ENCODE peak calls at places on chromosomes 3 and 15, in four cellular contexts. One of them, this sample, is unnamed.

GRCh38 chr3:30503431-30503830 is 103.0 kb upstream of the TGFBR2 start:
- DNase-seq in tibial artery: no peak
- DNase-seq in Panc1: no peak
- DNase-seq in endothelial cell of umbilical vein: no peak
- DNase-seq in this sample: no peak

GRCh38 chr3:79032686-79033318 is 735.0 kb downstream of the ROBO1 start:
- DNase-seq in tibial artery: no peak
- DNase-seq in Panc1: no peak
- DNase-seq in endothelial cell of umbilical vein: peak; percentile 62
- DNase-seq in this sample: peak; percentile 39

GRCh38 chr3:182969277-182969676 is 11.1 kb downstream of the DCUN1D1 start:
- DNase-seq in tibial artery: no peak
- DNase-seq in Panc1: no peak
- DNase-seq in endothelial cell of umbilical vein: no peak
- DNase-seq in this sample: peak; percentile 46

GRCh38 chr15:86064326-86064725 is 15.3 kb upstream of the AGBL1 start:
- DNase-seq in tibial artery: no peak
- DNase-seq in Panc1: no peak
- DNase-seq in endothelial cell of umbilical vein: no peak
- DNase-seq in this sample: no peak

GRCh38 chr3:192563417-192563816 is 163.9 kb downstream of the FGF12 start:
- DNase-seq in tibial artery: no peak
- DNase-seq in Panc1: no peak
- DNase-seq in endothelial cell of umbilical vein: no peak
- DNase-seq in this sample: no peak

GRCh38 chr3:129238945-129239705 is 10.3 kb upstream of the COPG1 start:
- DNase-seq in tibial artery: no peak
- DNase-seq in Panc1: no peak
- DNase-seq in endothelial cell of umbilical vein: no peak
- DNase-seq in this sample: no peak

GRCh38 chr15:49155834-49156627 is 632 bp upstream of the COPS2 start:
- DNase-seq in tibial artery: no peak
- DNase-seq in Panc1: no peak
- DNase-seq in endothelial cell of umbilical vein: peak; percentile 61
- DNase-seq in this sample: peak; percentile 42

GRCh38 chr3:15815696-15816095 is 17.9 kb upstream of the ANKRD28 start:
- DNase-seq in tibial artery: no peak
- DNase-seq in Panc1: no peak
- DNase-seq in endothelial cell of umbilical vein: peak; percentile 61
- DNase-seq in this sample: no peak

GRCh38 chr15:50487287-50487686 is 59.2 kb downstream of the USP50 start:
- DNase-seq in tibial artery: no peak
- DNase-seq in Panc1: no peak
- DNase-seq in endothelial cell of umbilical vein: no peak
- DNase-seq in this sample: no peak

GRCh38 chr15:52010633-52011595 is 8.1 kb upstream of the MAPK6 start:
- DNase-seq in tibial artery: no peak
- DNase-seq in Panc1: peak; percentile 89
- DNase-seq in endothelial cell of umbilical vein: no peak
- DNase-seq in this sample: peak; percentile 88

GRCh38 chr3:194745427-194746184 is 59.9 kb downstream of the FAM43A start:
- DNase-seq in tibial artery: no peak
- DNase-seq in Panc1: no peak
- DNase-seq in endothelial cell of umbilical vein: no peak
- DNase-seq in this sample: no peak

GRCh38 chr3:180624714-180625113 is 22.8 kb downstream of the TTC14 start:
- DNase-seq in tibial artery: no peak
- DNase-seq in Panc1: no peak
- DNase-seq in endothelial cell of umbilical vein: no peak
- DNase-seq in this sample: no peak

GRCh38 chr15:69815793-69816192 is 281.9 kb downstream of the TLE3 start:
- DNase-seq in tibial artery: no peak
- DNase-seq in Panc1: no peak
- DNase-seq in endothelial cell of umbilical vein: no peak
- DNase-seq in this sample: no peak

GRCh38 chr15:40787991-40788390 is 18.2 kb downstream of the C15orf62 start:
- DNase-seq in tibial artery: no peak
- DNase-seq in Panc1: no peak
- DNase-seq in endothelial cell of umbilical vein: no peak
- DNase-seq in this sample: no peak

GRCh38 chr15:52337198-52337853 is 41.7 kb upstream of the MYO5C start:
- DNase-seq in tibial artery: no peak
- DNase-seq in Panc1: no peak
- DNase-seq in endothelial cell of umbilical vein: peak; percentile 39
- DNase-seq in this sample: peak; percentile 52

GRCh38 chr3:50664959-50665602 is 9.6 kb upstream of the DOCK3 start:
- DNase-seq in tibial artery: no peak
- DNase-seq in Panc1: no peak
- DNase-seq in endothelial cell of umbilical vein: no peak
- DNase-seq in this sample: no peak

GRCh38 chr15:98417346-98417745 is 231.0 kb upstream of the IGF1R start:
- DNase-seq in tibial artery: no peak
- DNase-seq in Panc1: no peak
- DNase-seq in endothelial cell of umbilical vein: no peak
- DNase-seq in this sample: no peak

GRCh38 chr3:188698436-188698835 is 473.3 kb upstream of the TPRG1 start:
- DNase-seq in tibial artery: no peak
- DNase-seq in Panc1: no peak
- DNase-seq in endothelial cell of umbilical vein: no peak
- DNase-seq in this sample: no peak

GRCh38 chr3:16378920-16379319 is 113.9 kb downstream of the OXNAD1 start:
- DNase-seq in tibial artery: no peak
- DNase-seq in Panc1: no peak
- DNase-seq in endothelial cell of umbilical vein: no peak
- DNase-seq in this sample: peak; percentile 58

GRCh38 chr3:145333931-145334330 is 827.1 kb downstream of the PLOD2 start:
- DNase-seq in tibial artery: no peak
- DNase-seq in Panc1: no peak
- DNase-seq in endothelial cell of umbilical vein: no peak
- DNase-seq in this sample: no peak

GRCh38 chr15:31098953-31099740 is 2.4 kb downstream of the TRPM1 start:
- DNase-seq in tibial artery: no peak
- DNase-seq in Panc1: no peak
- DNase-seq in endothelial cell of umbilical vein: peak; percentile 25
- DNase-seq in this sample: no peak

GRCh38 chr3:43468141-43468540 is 153.7 kb downstream of the ANO10 start:
- DNase-seq in tibial artery: no peak
- DNase-seq in Panc1: no peak
- DNase-seq in endothelial cell of umbilical vein: peak; percentile 61
- DNase-seq in this sample: peak; percentile 19

GRCh38 chr15:80127911-80128310 is 24.9 kb upstream of the FAH start:
- DNase-seq in tibial artery: no peak
- DNase-seq in Panc1: no peak
- DNase-seq in endothelial cell of umbilical vein: peak; percentile 51
- DNase-seq in this sample: no peak
- H3K36me3 ChIP-seq in tibial artery: peaks cover 37% of the 10 kb centered on the region
- H3K36me3 ChIP-seq in Panc1: peaks cover 10% of the 10 kb centered on the region
- H3K36me3 ChIP-seq in endothelial cell of umbilical vein: peaks cover 5% of the 10 kb centered on the region
- H3K36me3 ChIP-seq in this sample: peaks cover 19% of the 10 kb centered on the region

GRCh38 chr3:113260980-113261920 is 49.9 kb downstream of the BOC start:
- DNase-seq in tibial artery: no peak
- DNase-seq in Panc1: no peak
- DNase-seq in endothelial cell of umbilical vein: no peak
- DNase-seq in this sample: no peak
- H3K27ac ChIP-seq in tibial artery: peak overlapping the region; percentile 48
- H3K27ac ChIP-seq in Panc1: no peak overlapping the region
- H3K27ac ChIP-seq in endothelial cell of umbilical vein: no peak overlapping the region
- H3K27ac ChIP-seq in this sample: no peak overlapping the region

GRCh38 chr3:197419696-197420095 is 121.3 kb upstream of the DLG1 start:
- DNase-seq in tibial artery: no peak
- DNase-seq in Panc1: no peak
- DNase-seq in endothelial cell of umbilical vein: no peak
- DNase-seq in this sample: no peak

GRCh38 chr3:197420566-197420965 is 122.2 kb upstream of the DLG1 start:
- DNase-seq in tibial artery: no peak
- DNase-seq in Panc1: no peak
- DNase-seq in endothelial cell of umbilical vein: no peak
- DNase-seq in this sample: no peak

GRCh38 chr3:197417896-197418618 is 119.6 kb upstream of the DLG1 start:
- DNase-seq in tibial artery: no peak
- DNase-seq in Panc1: no peak
- DNase-seq in endothelial cell of umbilical vein: no peak
- DNase-seq in this sample: no peak

GRCh38 chr3:197420115-197420514 is 121.7 kb upstream of the DLG1 start:
- DNase-seq in tibial artery: no peak
- DNase-seq in Panc1: no peak
- DNase-seq in endothelial cell of umbilical vein: peak; percentile 35
- DNase-seq in this sample: no peak

DNA sequence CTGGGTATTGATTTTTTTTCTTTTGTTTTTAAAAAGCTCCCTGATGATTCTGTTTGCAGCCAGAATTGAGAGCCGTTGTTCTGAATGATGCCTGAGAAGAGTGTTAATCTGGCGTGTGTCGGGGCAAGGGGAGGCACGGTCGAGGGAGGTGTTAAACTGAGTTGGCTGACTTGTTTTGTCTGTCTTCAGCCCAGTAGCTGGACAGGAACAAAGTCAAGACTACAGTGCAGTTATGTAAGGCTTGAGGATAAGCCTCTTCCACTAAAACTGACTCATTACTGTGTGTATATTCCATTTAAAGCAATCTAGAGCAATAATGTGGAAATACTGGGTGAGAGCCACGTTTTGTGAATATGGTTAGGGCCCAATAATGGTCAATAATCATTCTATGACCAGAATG is 119.0 kb upstream of the DLG1 start:
- DNase-seq in tibial artery: no peak
- DNase-seq in Panc1: no peak
- DNase-seq in endothelial cell of umbilical vein: no peak
- DNase-seq in this sample: no peak
- H3K36me3 ChIP-seq in tibial artery: no peaks in the 10 kb centered on the region
- H3K36me3 ChIP-seq in Panc1: no peaks in the 10 kb centered on the region
- H3K36me3 ChIP-seq in endothelial cell of umbilical vein: no peaks in the 10 kb centered on the region
- H3K36me3 ChIP-seq in this sample: no peaks in the 10 kb centered on the region

GRCh38 chr15:89512631-89513030 is 16.2 kb upstream of the RHCG start:
- DNase-seq in tibial artery: no peak
- DNase-seq in Panc1: no peak
- DNase-seq in endothelial cell of umbilical vein: no peak
- DNase-seq in this sample: no peak

GRCh38 chr15:89514596-89515406 is 18.4 kb upstream of the RHCG start:
- DNase-seq in tibial artery: no peak
- DNase-seq in Panc1: no peak
- DNase-seq in endothelial cell of umbilical vein: no peak
- DNase-seq in this sample: no peak

GRCh38 chr15:89515477-89515876 is 19.1 kb upstream of the RHCG start:
- DNase-seq in tibial artery: no peak
- DNase-seq in Panc1: no peak
- DNase-seq in endothelial cell of umbilical vein: no peak
- DNase-seq in this sample: no peak

GRCh38 chr15:89513284-89513683 is 16.9 kb upstream of the RHCG start:
- DNase-seq in tibial artery: no peak
- DNase-seq in Panc1: no peak
- DNase-seq in endothelial cell of umbilical vein: no peak
- DNase-seq in this sample: no peak

DNA sequence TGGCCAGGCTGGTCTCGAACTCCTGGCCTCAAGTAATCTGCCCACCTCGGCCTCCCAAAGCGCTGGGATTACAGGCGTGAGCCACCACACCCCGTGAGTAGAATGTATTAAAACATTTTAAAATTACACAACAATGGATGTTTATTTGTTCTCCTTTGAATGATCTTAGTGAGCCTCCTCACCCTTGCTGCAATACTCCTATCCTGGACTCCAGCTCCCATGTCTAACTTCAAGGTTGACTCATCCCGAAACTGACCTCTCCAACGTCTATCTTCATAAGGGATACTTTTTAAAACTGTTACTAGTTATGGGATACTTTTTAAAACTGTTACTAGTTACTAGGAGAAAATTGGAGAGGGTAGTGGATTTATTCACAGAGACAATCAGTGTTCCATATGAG is 17.8 kb upstream of the RHCG start:
- DNase-seq in tibial artery: no peak
- DNase-seq in Panc1: no peak
- DNase-seq in endothelial cell of umbilical vein: no peak
- DNase-seq in this sample: no peak
- H3K27ac ChIP-seq in tibial artery: no peak overlapping the region
- H3K27ac ChIP-seq in Panc1: no peak overlapping the region
- H3K27ac ChIP-seq in endothelial cell of umbilical vein: no peak overlapping the region
- H3K27ac ChIP-seq in this sample: no peak overlapping the region

DNA sequence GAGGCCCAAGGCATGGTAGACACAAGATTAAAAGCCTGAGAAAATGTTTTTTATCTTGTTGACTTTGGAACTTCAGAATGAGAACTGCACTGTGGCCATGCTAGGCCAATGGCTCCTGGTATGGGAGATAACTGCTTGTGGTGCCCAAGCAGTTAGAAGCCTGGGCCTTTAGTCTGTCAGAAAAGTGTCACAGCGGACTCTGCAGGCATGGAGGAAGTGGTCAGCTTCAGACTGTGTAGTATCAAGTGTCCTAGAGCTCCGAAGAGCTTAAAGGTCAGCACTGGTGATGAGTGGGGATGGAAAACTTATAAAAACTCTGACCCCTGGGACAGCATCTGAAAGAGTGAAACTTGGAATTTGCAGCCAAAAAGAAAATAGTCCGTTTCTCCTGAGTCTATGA is 11.8 kb downstream of the FYCO1 start:
- DNase-seq in tibial artery: no peak
- DNase-seq in Panc1: no peak
- DNase-seq in endothelial cell of umbilical vein: no peak
- DNase-seq in this sample: no peak
- H3K36me3 ChIP-seq in tibial artery: peaks cover 57% of the 10 kb centered on the region
- H3K36me3 ChIP-seq in Panc1: no peaks in the 10 kb centered on the region
- H3K36me3 ChIP-seq in endothelial cell of umbilical vein: peaks cover 19% of the 10 kb centered on the region
- H3K36me3 ChIP-seq in this sample: peaks cover 11% of the 10 kb centered on the region

DNA sequence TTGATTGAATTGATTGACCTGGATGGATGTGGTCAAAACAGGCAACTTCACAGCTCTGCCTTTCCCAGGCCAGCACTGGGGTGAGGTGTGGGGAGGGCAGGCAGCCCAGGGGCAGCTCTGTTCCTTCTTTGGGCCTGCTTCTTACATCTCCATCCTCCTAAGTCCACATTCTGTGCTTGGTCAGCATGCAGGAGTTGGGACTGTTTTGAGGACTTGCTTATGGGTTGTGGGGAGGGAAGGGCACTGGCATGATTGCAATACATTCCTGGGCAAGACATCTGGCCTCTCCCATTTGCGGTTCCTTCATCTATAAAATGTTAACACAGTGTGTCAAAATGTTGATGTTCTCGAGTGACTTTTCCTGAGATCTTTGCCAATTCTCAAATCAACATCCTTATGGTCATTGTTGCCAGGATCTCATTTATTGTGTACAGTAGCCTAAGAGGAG is 84.1 kb downstream of the ST6GAL1 start:
- DNase-seq in tibial artery: peak; percentile 59
- DNase-seq in Panc1: no peak
- DNase-seq in endothelial cell of umbilical vein: peak; percentile 90
- DNase-seq in this sample: no peak
- H3K27ac ChIP-seq in tibial artery: peak overlapping the region; percentile 14
- H3K27ac ChIP-seq in Panc1: no peak overlapping the region
- H3K27ac ChIP-seq in endothelial cell of umbilical vein: no peak overlapping the region
- H3K27ac ChIP-seq in this sample: no peak overlapping the region

GRCh38 chr3:126845910-126846309 is 137.0 kb upstream of the PLXNA1 start:
- DNase-seq in tibial artery: no peak
- DNase-seq in Panc1: no peak
- DNase-seq in endothelial cell of umbilical vein: no peak
- DNase-seq in this sample: no peak
- H3K36me3 ChIP-seq in tibial artery: no peaks in the 10 kb centered on the region
- H3K36me3 ChIP-seq in Panc1: no peaks in the 10 kb centered on the region
- H3K36me3 ChIP-seq in endothelial cell of umbilical vein: no peaks in the 10 kb centered on the region
- H3K36me3 ChIP-seq in this sample: no peaks in the 10 kb centered on the region

GRCh38 chr3:24012589-24013257 is 67.6 kb downstream of the NR1D2 start:
- DNase-seq in tibial artery: no peak
- DNase-seq in Panc1: no peak
- DNase-seq in endothelial cell of umbilical vein: no peak
- DNase-seq in this sample: no peak
- H3K27ac ChIP-seq in tibial artery: no peak overlapping the region
- H3K27ac ChIP-seq in Panc1: no peak overlapping the region
- H3K27ac ChIP-seq in endothelial cell of umbilical vein: no peak overlapping the region
- H3K27ac ChIP-seq in this sample: no peak overlapping the region

This sample was measured in brain microvascular endothelial cell.